ENCODE peak calls at places on chromosome 17, in eight cellular contexts. G is upper lobe of right lung, W is IMR-90, V is A172, B is dermis blood vessel endothelial cell, L is pons, A is brain microvascular endothelial cell, P is mesothelial cell of epicardium. K is an unnamed sample.

GRCh38 chr17:75689441-75689873 is 22.3 kb downstream of the SAP30BP start:
- DNase-seq in G (no peak), W (no peak), V (no peak), B (peak), L (no peak), A (no peak), P (no peak), K (no peak)

GRCh38 chr17:82080048-82080788 is 14.6 kb upstream of the DUS1L start:
- DNase-seq in G (no peak), W (no peak), V (no peak), B (no peak), L (no peak), A (no peak), P (no peak), K (no peak)

GRCh38 chr17:7204828-7205461 is 14.7 kb downstream of the DLG4 start:
- DNase-seq in G (peak), W (peak), V (no peak), B (peak), L (peak), A (peak), P (peak), K (peak)

GRCh38 chr17:77423589-77424451 is 283.1 kb downstream of the SEC14L1 start:
- DNase-seq in G (no peak), W (peak), V (peak), B (peak), L (peak), A (peak), P (no peak), K (no peak)

GRCh38 chr17:72119963-72120877 is 600 bp upstream of the SOX9 start:
- DNase-seq in G (peak), W (peak), V (peak), B (no peak), L (peak), A (peak), P (peak), K (no peak)

GRCh38 chr17:57397402-57397801 is 141.1 kb downstream of the MSI2 start:
- DNase-seq in G (no peak), W (no peak), V (no peak), B (no peak), L (peak), A (no peak), P (no peak), K (no peak)

GRCh38 chr17:83007504-83008475 is 71.6 kb upstream of the METRNL start:
- DNase-seq in G (no peak), W (no peak), V (no peak), B (no peak), L (no peak), A (no peak), P (no peak), K (no peak)

GRCh38 chr17:5592382-5592781 is 8.1 kb upstream of the NLRP1 start:
- DNase-seq in G (no peak), W (peak), V (peak), B (peak), L (peak), A (no peak), P (no peak), K (no peak)

GRCh38 chr17:7774037-7774659 is 56.6 kb downstream of the DNAH2 start:
- DNase-seq in G (no peak), W (peak), V (peak), B (no peak), L (no peak), A (peak), P (no peak), K (no peak)

GRCh38 chr17:13384626-13385025 is 217.1 kb downstream of the HS3ST3A1 start:
- DNase-seq in G (no peak), W (no peak), V (no peak), B (no peak), L (peak), A (no peak), P (no peak), K (no peak)

GRCh38 chr17:82238562-82239201 is 9.8 kb downstream of the SLC16A3 start:
- DNase-seq in G (peak), W (peak), V (peak), B (no peak), L (no peak), A (peak), P (no peak), K (peak)

K was measured in activated T-cell treated with anti-CD3 and anti-CD28 coated beads, Interleukin-2, amount 50 U/mL, for 24 hours.